ENCODE peak calls at places on chromosomes 16 and 17, in six cellular contexts. P is MM.1S, M is mesenchymal stem cell, A is osteoblast, L is mucosa of descending colon, O is tibial nerve. H is an unnamed sample. For H3K9me3, the result is how much of the 10 kb centered on the place peaks cover.

GRCh38 chr16:21267298-21267697 is 10.8 kb downstream of the CRYM start:
- DNase-seq in L (no peak), P (no peak), M (no peak), A (no peak), O (no peak), H (no peak)

GRCh38 chr17:41651625-41652460 is 27.5 kb upstream of the KRT17 start:
- DNase-seq in P (no peak), O (no peak), A (no peak), M (no peak), L (peak), H (no peak)

GRCh38 chr17:58187675-58188074 is 4.9 kb upstream of the EPX start:
- DNase-seq in A (no peak), O (no peak), L (no peak), M (no peak), P (no peak), H (no peak)

GRCh38 chr17:57186231-57187019 is 69.9 kb upstream of the MSI2 start:
- DNase-seq in M (no peak), L (no peak), A (no peak), P (no peak), O (no peak), H (no peak)

GRCh38 chr17:49928826-49929475 is 40.0 kb upstream of the DLX4 start:
- DNase-seq in L (no peak), P (no peak), O (no peak), A (no peak), M (no peak), H (no peak)

GRCh38 chr17:73591278-73592078 is 52.8 kb downstream of the SDK2 start:
- DNase-seq in O (no peak), M (no peak), L (peak), A (peak), P (peak), H (peak)

GRCh38 chr17:57666198-57666870 is 78.8 kb downstream of the CCDC182 start:
- DNase-seq in O (no peak), A (no peak), L (no peak), M (no peak), P (no peak), H (no peak)

GRCh38 chr16:31460582-31461002 is 1.3 kb downstream of the ARMC5 start:
- DNase-seq in O (no peak), M (peak), A (peak), L (no peak), P (peak), H (peak)

GRCh38 chr17:41542357-41542756 is 14.2 kb upstream of the KRT19 start:
- DNase-seq in M (no peak), A (no peak), O (no peak), P (no peak), L (no peak), H (no peak)

GRCh38 chr16:87305505-87306391 is 11.4 kb downstream of the C16orf95 start:
- DNase-seq in O (no peak), A (peak), M (peak), P (no peak), L (no peak), H (no peak)

GRCh38 chr16:11799509-11800384 is 2.7 kb upstream of the ZC3H7A start:
- DNase-seq in L (no peak), A (peak), O (no peak), M (no peak), P (no peak), H (peak)

GRCh38 chr16:55056585-55057520 is 126.2 kb downstream of the IRX5 start:
- DNase-seq in A (peak), M (no peak), O (no peak), L (no peak), P (no peak), H (no peak)

GRCh38 chr17:77327566-77328463 is 187.0 kb downstream of the SEC14L1 start:
- DNase-seq in M (no peak), P (no peak), L (peak), A (peak), O (no peak), H (no peak)

GRCh38 chr16:67441289-67441753 is 10.4 kb downstream of the HSD11B2 start:
- DNase-seq in M (no peak), L (peak), A (no peak), O (no peak), P (no peak), H (no peak)

GRCh38 chr16:28873543-28874201 is 4.6 kb upstream of the ATP2A1 start:
- DNase-seq in P (peak), M (peak), A (peak), O (no peak), L (no peak), H (peak)

DNA sequence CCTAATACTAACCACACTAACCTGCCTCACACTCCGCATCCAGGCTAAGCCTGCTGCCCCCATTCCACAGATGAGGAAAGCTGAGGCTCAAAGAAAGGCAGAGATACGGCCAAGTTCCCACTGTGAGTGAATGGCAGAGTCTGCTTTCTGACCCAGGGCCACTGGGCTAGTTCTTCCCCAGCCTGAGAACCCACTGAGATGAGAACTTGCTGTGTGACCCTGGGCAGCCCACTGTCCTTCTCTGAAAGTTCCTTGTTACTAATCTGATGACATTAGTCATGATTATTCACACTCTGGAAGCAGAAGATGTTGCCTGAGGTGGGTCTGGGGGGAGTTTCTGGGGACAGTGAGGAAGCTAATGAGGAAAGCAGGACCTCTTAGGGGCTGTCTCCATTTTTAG is 4.8 kb downstream of the IL21R start:
- DNase-seq in O (no peak), P (no peak), A (no peak), M (no peak), L (no peak), H (no peak)
- H3K4me3 ChIP-seq in O (no peak), P (no peak), A (no peak), M (no peak), L (no peak), H (peak)

DNA sequence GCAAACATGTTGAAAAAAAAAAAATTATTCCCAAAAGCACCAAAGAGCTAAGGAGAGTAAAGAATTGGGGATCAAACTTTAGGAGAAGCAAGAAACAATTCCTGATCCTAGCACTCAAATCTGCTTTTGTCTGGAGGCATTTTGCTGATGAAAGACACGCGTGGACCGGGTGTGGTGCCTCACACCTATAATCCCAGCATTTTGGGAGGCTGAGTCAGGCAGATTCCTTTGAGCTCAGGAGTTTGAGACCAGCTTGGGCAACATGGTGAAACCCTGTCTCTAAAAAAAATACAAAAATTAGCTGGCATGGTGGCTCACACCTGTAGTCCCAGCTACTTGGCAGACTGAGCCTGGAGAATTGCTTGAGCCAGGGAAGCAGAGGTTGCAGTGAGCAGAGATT is 35.4 kb downstream of the ZFP90 start:
- DNase-seq in L (no peak), M (no peak), P (no peak), O (no peak), A (no peak), H (no peak)
- H3K9me3 ChIP-seq in L (half or more), M (half or more), P (under half), O (half or more), A (under half), H (half or more)

GRCh38 chr16:58024347-58024672 is 1.2 kb upstream of the MMP15 start:
- DNase-seq in P (no peak), A (no peak), L (no peak), O (no peak), M (no peak), H (no peak)

GRCh38 chr16:58020628-58021521 is 4.7 kb upstream of the MMP15 start:
- DNase-seq in L (no peak), P (peak), A (peak), M (peak), O (peak), H (peak)

GRCh38 chr16:58022601-58023371 is 2.8 kb upstream of the MMP15 start:
- DNase-seq in A (peak), O (no peak), M (no peak), P (no peak), L (peak), H (no peak)

GRCh38 chr16:58019866-58020538 is 5.6 kb upstream of the MMP15 start:
- DNase-seq in A (peak), O (no peak), P (no peak), L (no peak), M (no peak), H (no peak)

GRCh38 chr16:58021661-58022551 is 3.6 kb upstream of the MMP15 start:
- DNase-seq in O (no peak), P (no peak), M (peak), L (no peak), A (peak), H (no peak)
- H3K4me3 ChIP-seq in O (no peak), P (no peak), M (peak), L (no peak), A (no peak), H (no peak)

GRCh38 chr17:5179003-5179402 is 12.7 kb downstream of the ZNF594 start:
- DNase-seq in A (no peak), O (no peak), L (no peak), P (no peak), M (no peak), H (no peak)
- H3K9me3 ChIP-seq in A (under half), O (half or more), L (half or more), P (under half), M (half or more), H (half or more)

GRCh38 chr17:2854662-2855061 is 58.4 kb downstream of the RAP1GAP2 start:
- DNase-seq in P (no peak), O (no peak), A (peak), M (no peak), L (no peak), H (no peak)

GRCh38 chr17:2855063-2855600 is 58.9 kb downstream of the RAP1GAP2 start:
- DNase-seq in M (no peak), L (no peak), O (no peak), P (no peak), A (peak), H (no peak)

GRCh38 chr17:2853111-2853721 is 57.0 kb downstream of the RAP1GAP2 start:
- DNase-seq in O (no peak), M (peak), L (peak), A (peak), P (no peak), H (no peak)

GRCh38 chr17:2852729-2853110 is 56.5 kb downstream of the RAP1GAP2 start:
- DNase-seq in P (no peak), M (no peak), O (no peak), L (no peak), A (no peak), H (no peak)

DNA sequence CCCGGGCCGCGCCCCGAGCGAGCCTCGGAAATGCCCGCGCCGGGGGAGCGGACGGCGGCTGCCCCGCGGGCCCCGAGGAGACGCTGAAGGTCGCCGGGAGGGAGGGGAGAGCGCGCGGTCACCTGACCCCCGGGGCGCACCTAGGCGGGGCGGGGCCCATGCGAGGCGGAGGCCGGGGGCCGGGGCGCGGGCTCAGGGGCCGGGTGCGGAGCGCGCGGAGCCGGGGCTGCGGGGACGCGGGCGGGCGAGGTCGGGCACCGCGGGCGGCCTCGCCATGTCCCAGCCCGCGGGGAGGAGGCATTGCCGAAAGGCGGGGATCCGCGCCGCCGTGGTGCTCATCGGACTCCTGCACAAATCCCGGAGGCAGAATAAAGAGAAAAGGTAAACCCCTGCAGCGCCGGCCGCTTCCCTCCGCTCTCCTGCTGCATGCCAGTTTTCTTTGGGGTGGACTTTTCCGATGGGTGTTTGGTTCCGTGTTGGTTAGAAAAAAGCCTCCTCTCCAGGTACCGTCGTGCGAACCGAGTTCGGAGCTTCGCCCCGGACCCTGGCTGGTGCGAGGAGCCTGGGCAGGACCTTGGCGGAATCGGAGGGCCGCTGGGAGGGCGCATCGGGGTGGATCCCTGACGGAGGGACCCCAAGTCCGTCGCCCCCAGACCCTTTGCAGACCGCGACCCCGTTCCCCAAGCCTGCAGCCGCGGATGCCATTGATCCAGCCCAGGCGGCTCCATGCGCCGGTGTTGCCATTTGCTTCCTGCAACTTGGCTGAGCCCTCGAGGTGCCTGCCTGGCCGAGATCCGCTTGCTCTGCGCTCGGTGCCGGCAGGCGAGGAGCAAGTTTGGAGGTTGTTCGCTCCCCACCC is 57.7 kb downstream of the RAP1GAP2 start:
- DNase-seq in O (no peak), A (peak), M (peak), P (no peak), L (no peak), H (no peak)
- H3K4me3 ChIP-seq in O (peak), A (peak), M (peak), P (peak), L (peak), H (no peak)

GRCh38 chr16:35194681-35195080 is 1735.3 kb downstream of the TP53TG3F start:
- DNase-seq in P (no peak), M (no peak), L (no peak), O (peak), A (no peak), H (no peak)

GRCh38 chr16:35195173-35195863 is 1735.9 kb downstream of the TP53TG3F start:
- DNase-seq in A (no peak), L (no peak), M (no peak), P (no peak), O (peak), H (no peak)

GRCh38 chr16:35195864-35196216 is 1736.4 kb downstream of the TP53TG3F start:
- DNase-seq in L (peak), P (no peak), A (no peak), M (no peak), O (no peak), H (no peak)

GRCh38 chr16:35197656-35198055 is 1738.2 kb downstream of the TP53TG3F start:
- DNase-seq in O (peak), L (no peak), M (no peak), P (no peak), A (no peak), H (no peak)

DNA sequence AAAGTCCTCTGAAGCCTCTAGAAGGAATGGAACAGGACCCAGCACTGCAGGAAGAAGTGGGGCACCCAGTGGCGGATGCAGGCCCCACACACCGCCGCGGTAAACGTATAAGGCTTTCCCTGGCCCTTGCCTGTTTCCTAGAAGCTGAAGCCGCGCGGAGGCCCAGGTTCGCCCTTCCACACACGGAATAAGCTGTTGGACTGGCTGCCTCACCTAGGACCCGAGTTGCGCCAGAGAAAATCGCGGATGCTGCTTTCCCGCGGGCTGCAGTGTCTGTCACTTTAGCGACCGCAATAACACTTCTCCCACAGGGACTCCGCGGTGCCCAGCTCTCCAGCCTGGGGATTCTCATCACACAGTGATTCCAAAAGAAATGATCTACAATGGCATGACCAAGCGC is 1736.9 kb downstream of the TP53TG3F start:
- DNase-seq in A (no peak), M (no peak), L (no peak), O (no peak), P (no peak), H (no peak)
- H3K9me3 ChIP-seq in A (under half), M (under half), L (half or more), O (under half), P (under half), H (under half)

H was measured in CD4-positive, CD25-positive, alpha-beta regulatory T cell.